ENCODE peak calls at places on chromosomes 12 and 14, in eight cellular contexts. Z, X, F, A, K, Q, C and R are unnamed samples.

GRCh38 chr12:22529281-22530060 is 14.9 kb downstream of the C2CD5 start:
- DNase-seq in Z (no peak), X (no peak), F (peak; percentile 49), A (peak; percentile 90), K (no peak), Q (peak; percentile 68), C (no peak), R (peak; percentile 62)

GRCh38 chr14:68527329-68527851 is 265.5 kb downstream of the ZFP36L1 start:
- DNase-seq in Z (no peak), X (no peak), F (no peak), A (no peak), K (no peak), Q (no peak), C (no peak), R (peak; percentile 63)

GRCh38 chr12:102406033-102406584 is 74.3 kb downstream of the IGF1 start:
- DNase-seq in Z (no peak), X (peak; percentile 27), F (no peak), A (no peak), K (no peak), Q (no peak), C (no peak), R (no peak)

GRCh38 chr12:11685716-11686115 is 36.2 kb downstream of the ETV6 start:
- DNase-seq in Z (no peak), X (no peak), F (no peak), A (no peak), K (no peak), Q (no peak), C (no peak), R (no peak)

GRCh38 chr12:67211494-67211893 is 57.7 kb upstream of the CAND1 start:
- DNase-seq in Z (no peak), X (no peak), F (no peak), A (no peak), K (no peak), Q (no peak), C (no peak), R (no peak)

GRCh38 chr12:88035907-88036289 is 6.7 kb upstream of the C12orf50 start:
- DNase-seq in Z (no peak), X (no peak), F (no peak), A (peak; percentile 5), K (no peak), Q (peak; percentile 49), C (no peak), R (peak; percentile 37)

GRCh38 chr14:39376671-39377403 is 55.4 kb downstream of the FBXO33 start:
- DNase-seq in Z (no peak), X (no peak), F (peak; percentile 31), A (no peak), K (no peak), Q (no peak), C (no peak), R (peak; percentile 8)

GRCh38 chr12:95358111-95359083 is 115.6 kb upstream of the METAP2 start:
- DNase-seq in Z (no peak), X (no peak), F (no peak), A (no peak), K (no peak), Q (peak; percentile 69), C (no peak), R (no peak)

GRCh38 chr14:68561531-68562007 is 231.3 kb downstream of the ZFP36L1 start:
- DNase-seq in Z (no peak), X (no peak), F (no peak), A (no peak), K (no peak), Q (no peak), C (no peak), R (no peak)

GRCh38 chr12:24380122-24380521 is 430.7 kb upstream of the SOX5 start:
- DNase-seq in Z (no peak), X (no peak), F (no peak), A (no peak), K (no peak), Q (no peak), C (no peak), R (no peak)

GRCh38 chr12:126747530-126748149 is 1519.3 kb upstream of the TMEM132C start:
- DNase-seq in Z (peak; percentile 76), X (peak; percentile 37), F (peak; percentile 35), A (peak; percentile 11), K (no peak), Q (peak; percentile 80), C (peak; percentile 86), R (peak; percentile 33)

GRCh38 chr12:122023339-122024131 is 1.9 kb downstream of the BCL7A start:
- DNase-seq in Z (peak; percentile 68), X (peak; percentile 77), F (no peak), A (peak; percentile 28), K (peak; percentile 27), Q (peak; percentile 79), C (no peak), R (peak; percentile 36)

GRCh38 chr14:24119691-24120090 is 4.9 kb upstream of the NRL start:
- DNase-seq in Z (no peak), X (no peak), F (no peak), A (no peak), K (no peak), Q (no peak), C (no peak), R (no peak)